ENCODE peak calls at places on chromosome 11, in four cellular contexts. U, Z, L and J are unnamed samples.

GRCh38 chr11:74749127-74749964 is 697 bp downstream of the RNF169 start:
- DNase-seq in U (peak), L (peak), Z (peak), J (no peak)

GRCh38 chr11:37364246-37364839 is 766.3 kb upstream of the RAG2 start:
- DNase-seq in Z (no peak), L (no peak), U (no peak), J (no peak)

GRCh38 chr11:34492806-34493414 is 20.7 kb downstream of the ELF5 start:
- DNase-seq in Z (peak), U (peak), L (peak), J (no peak)

GRCh38 chr11:93221539-93221938 is 23.7 kb upstream of the SLC36A4 start:
- DNase-seq in Z (no peak), L (no peak), U (no peak), J (no peak)

GRCh38 chr11:109680127-109680526 is 258.1 kb downstream of the C11orf87 start:
- DNase-seq in U (no peak), Z (no peak), L (no peak), J (no peak)

GRCh38 chr11:25566298-25567200 is 765.4 kb upstream of the ANO3 start:
- DNase-seq in L (no peak), Z (no peak), U (no peak), J (no peak)

GRCh38 chr11:1780700-1781592 is 17.2 kb upstream of the CTSD start:
- DNase-seq in L (no peak), U (no peak), Z (no peak), J (no peak)

GRCh38 chr11:69536406-69536805 is 54.9 kb downstream of the LINC01488 start:
- DNase-seq in U (no peak), L (no peak), Z (no peak), J (no peak)

GRCh38 chr11:110173775-110174644 is 80.8 kb downstream of the ZC3H12C start:
- DNase-seq in Z (peak), L (peak), U (peak), J (peak)

GRCh38 chr11:538431-539051 is 1.2 kb downstream of the LRRC56 start:
- DNase-seq in L (no peak), Z (no peak), U (no peak), J (no peak)

GRCh38 chr11:8342821-8343681 is 79.4 kb upstream of the LMO1 start:
- DNase-seq in U (no peak), Z (no peak), L (no peak), J (peak)

GRCh38 chr11:108278954-108279353 is 56.1 kb downstream of the ATM start:
- DNase-seq in L (no peak), Z (no peak), U (no peak), J (no peak)

GRCh38 chr11:5280582-5281102 is 10.9 kb upstream of the HBE1 start:
- DNase-seq in U (peak), L (peak), Z (peak), J (peak)

GRCh38 chr11:57322881-57323467 is 1.8 kb downstream of the TNKS1BP1 start:
- DNase-seq in L (no peak), U (no peak), Z (no peak), J (no peak)

GRCh38 chr11:119710417-119710816 is 18.6 kb downstream of the NECTIN1 start:
- DNase-seq in U (no peak), L (no peak), Z (no peak), J (no peak)

GRCh38 chr11:56911312-56911711 is 77.4 kb upstream of the OR5AK2 start:
- DNase-seq in Z (no peak), L (no peak), U (no peak), J (no peak)

GRCh38 chr11:12525466-12526055 is 148.2 kb downstream of the PARVA start:
- DNase-seq in L (no peak), Z (no peak), U (no peak), J (no peak)

GRCh38 chr11:118437046-118437735 is 899 bp downstream of the KMT2A start:
- DNase-seq in Z (peak), U (peak), L (peak), J (no peak)

GRCh38 chr11:35115688-35116030 is 23.3 kb upstream of the CD44 start:
- DNase-seq in Z (no peak), L (no peak), U (no peak), J (no peak)

GRCh38 chr11:105132716-105133511 is 6.7 kb downstream of the CARD18 start:
- DNase-seq in L (no peak), U (peak), Z (no peak), J (no peak)

GRCh38 chr11:94897330-94897768 is 76.0 kb downstream of the CWC15 start:
- DNase-seq in L (peak), Z (peak), U (peak), J (no peak)

GRCh38 chr11:1864831-1865665 is 12.2 kb downstream of the LSP1 start:
- DNase-seq in U (no peak), Z (no peak), L (no peak), J (no peak)

GRCh38 chr11:2211113-2211971 is 39.7 kb upstream of the TH start:
- DNase-seq in U (peak), Z (no peak), L (no peak), J (no peak)

GRCh38 chr11:69684651-69685050 is 9.5 kb upstream of the LTO1 start:
- DNase-seq in U (no peak), Z (no peak), L (no peak), J (no peak)

GRCh38 chr11:47583844-47584243 is 2.6 kb upstream of the FAM180B start:
- DNase-seq in L (no peak), U (no peak), Z (no peak), J (no peak)

GRCh38 chr11:57311109-57311936 is 13.4 kb downstream of the TNKS1BP1 start:
- DNase-seq in Z (peak), L (peak), U (peak), J (peak)

GRCh38 chr11:2929880-2930704 is 872 bp upstream of the PHLDA2 start:
- DNase-seq in L (peak), Z (peak), U (peak), J (peak)

GRCh38 chr11:82869657-82870056 is 30.6 kb downstream of the PRCP start:
- DNase-seq in Z (no peak), U (no peak), L (no peak), J (no peak)

GRCh38 chr11:48033918-48034341 is 53.6 kb downstream of the PTPRJ start:
- DNase-seq in U (no peak), L (no peak), Z (no peak), J (no peak)

GRCh38 chr11:13448876-13449275 is 14.1 kb downstream of the BTBD10 start:
- DNase-seq in U (no peak), L (peak), Z (no peak), J (no peak)

GRCh38 chr11:2204361-2205213 is 33.0 kb upstream of the TH start:
- DNase-seq in L (no peak), U (peak), Z (peak), J (no peak)

GRCh38 chr11:95450547-95451123 is 219.6 kb upstream of the SESN3 start:
- DNase-seq in U (no peak), Z (no peak), L (peak), J (no peak)

GRCh38 chr11:102757823-102758549 is 22.4 kb downstream of the MMP10 start:
- DNase-seq in L (no peak), Z (no peak), U (no peak), J (no peak)

GRCh38 chr11:61080986-61081590 is 21.2 kb upstream of the CD5 start:
- DNase-seq in U (no peak), Z (no peak), L (no peak), J (no peak)

GRCh38 chr11:10114593-10115404 is 179.2 kb downstream of the SBF2 start:
- DNase-seq in L (no peak), U (no peak), Z (no peak), J (no peak)

GRCh38 chr11:69463181-69463891 is 18.1 kb upstream of the LINC01488 start:
- DNase-seq in U (peak), L (peak), Z (no peak), J (no peak)

GRCh38 chr11:113596658-113597057 is 109.5 kb downstream of the TMPRSS5 start:
- DNase-seq in U (no peak), Z (no peak), L (no peak), J (no peak)

GRCh38 chr11:131644204-131644603 is 273.8 kb downstream of the NTM start:
- DNase-seq in Z (no peak), L (no peak), U (no peak), J (peak)

GRCh38 chr11:79018371-79018849 is 422.4 kb downstream of the TENM4 start:
- DNase-seq in L (peak), U (no peak), Z (no peak), J (no peak)

DNA sequence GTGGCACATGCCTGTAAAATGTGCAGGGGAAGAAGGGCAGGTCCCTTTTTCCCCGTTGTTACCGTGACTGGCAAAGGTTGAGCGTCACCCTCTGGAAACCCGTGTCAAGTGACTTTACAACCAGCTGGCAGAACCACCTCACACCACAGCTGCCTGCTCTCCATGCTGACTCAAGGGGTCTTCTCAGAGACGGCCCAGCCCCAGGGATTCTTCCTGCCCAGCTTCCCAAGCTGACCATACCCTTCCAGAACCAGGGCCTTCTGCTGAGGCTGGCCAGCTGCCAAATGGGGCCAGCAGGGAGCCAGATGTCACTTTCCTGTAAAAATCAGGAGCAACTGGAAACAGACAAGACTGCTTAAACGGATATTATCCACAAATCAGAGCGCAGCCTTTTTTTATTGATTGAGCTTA is 6.3 kb downstream of the PC start:
- DNase-seq in U (no peak), Z (no peak), L (no peak), J (no peak)
- TF ChIP-seq CREM in U (no peak), Z (no peak), L (no peak), J (no peak)

GRCh38 chr11:45794169-45794568 is 10.8 kb upstream of the SLC35C1 start:
- DNase-seq in Z (no peak), U (no peak), L (no peak), J (no peak)
- TF ChIP-seq CREM in Z (no peak), U (no peak), L (no peak), J (no peak)

DNA sequence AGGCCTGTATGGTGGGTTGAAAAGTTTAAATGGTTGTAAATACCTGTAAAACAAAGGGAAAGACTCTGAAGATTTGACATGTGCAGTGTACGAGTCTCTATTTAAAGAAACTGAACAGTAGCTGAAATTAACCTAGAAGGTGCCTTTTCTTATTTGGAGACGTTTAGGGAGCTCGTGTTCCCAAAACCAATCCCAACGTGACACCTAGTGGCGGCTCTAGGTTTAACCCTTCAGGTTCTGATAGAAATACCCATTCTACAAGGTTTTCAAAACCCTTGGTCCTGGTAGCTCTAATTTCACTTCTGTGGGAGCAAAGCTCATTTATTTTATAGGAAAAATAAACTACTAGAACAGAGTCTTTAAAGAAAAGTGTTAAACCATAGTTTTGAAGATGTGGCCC is 258.3 kb downstream of the LRRC4C start:
- DNase-seq in L (peak), Z (peak), U (peak), J (no peak)
- TF ChIP-seq CREM in L (no peak), Z (no peak), U (no peak), J (no peak)

GRCh38 chr11:62298975-62299374 is at the start of gene SCGB1D4:
- DNase-seq in Z (no peak), L (no peak), U (no peak), J (no peak)
- TF ChIP-seq CREM in Z (no peak), L (no peak), U (no peak), J (no peak)

DNA sequence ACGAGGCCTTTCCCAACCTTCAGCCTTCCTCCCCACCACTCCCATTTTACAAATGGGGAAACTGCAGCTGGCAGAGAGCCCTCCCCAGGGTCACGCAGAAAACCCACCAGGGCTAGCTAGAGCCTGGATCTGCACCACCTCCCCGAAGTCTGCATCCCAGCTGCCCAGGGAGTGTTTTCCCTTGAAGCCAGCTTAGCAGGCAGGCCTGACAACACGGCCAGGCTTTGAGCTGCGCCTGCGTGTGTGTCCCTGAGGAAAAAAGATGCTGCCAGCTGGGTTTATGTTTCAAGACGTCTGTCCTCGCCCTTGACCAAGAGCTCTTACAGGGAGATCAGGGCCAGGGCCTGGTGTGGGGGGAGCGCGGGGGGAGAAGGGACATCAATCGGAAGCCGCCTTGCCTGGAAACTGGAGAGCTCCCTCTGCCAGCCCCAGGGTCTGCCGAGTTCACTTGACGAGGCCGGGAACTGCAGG is 20.3 kb downstream of the WNT11 start:
- DNase-seq in U (no peak), L (no peak), Z (no peak), J (no peak)
- TF ChIP-seq CREM in U (no peak), L (no peak), Z (no peak), J (no peak)

GRCh38 chr11:22479133-22479690 is 141.0 kb downstream of the SLC17A6 start:
- DNase-seq in U (no peak), Z (no peak), L (no peak), J (no peak)

GRCh38 chr11:22476589-22476988 is 138.4 kb downstream of the SLC17A6 start:
- DNase-seq in L (no peak), Z (no peak), U (no peak), J (no peak)

GRCh38 chr11:22479986-22480740 is 142.0 kb downstream of the SLC17A6 start:
- DNase-seq in L (no peak), Z (no peak), U (no peak), J (no peak)

GRCh38 chr11:22477312-22477711 is 139.1 kb downstream of the SLC17A6 start:
- DNase-seq in Z (no peak), U (no peak), L (no peak), J (no peak)

GRCh38 chr11:22478169-22478568 is 140.0 kb downstream of the SLC17A6 start:
- DNase-seq in L (no peak), Z (no peak), U (no peak), J (no peak)
- TF ChIP-seq CREM in L (no peak), Z (no peak), U (no peak), J (no peak)

GRCh38 chr11:62536301-62536957 is 10.2 kb downstream of the AHNAK start:
- DNase-seq in Z (no peak), U (no peak), L (no peak), J (no peak)

GRCh38 chr11:62540804-62541671 is 5.6 kb downstream of the AHNAK start:
- DNase-seq in Z (no peak), L (no peak), U (no peak), J (peak)

GRCh38 chr11:62542111-62542745 is 4.4 kb downstream of the AHNAK start:
- DNase-seq in Z (peak), U (no peak), L (no peak), J (no peak)

GRCh38 chr11:62538470-62539237 is 8.0 kb downstream of the AHNAK start:
- DNase-seq in Z (no peak), L (no peak), U (no peak), J (no peak)

DNA sequence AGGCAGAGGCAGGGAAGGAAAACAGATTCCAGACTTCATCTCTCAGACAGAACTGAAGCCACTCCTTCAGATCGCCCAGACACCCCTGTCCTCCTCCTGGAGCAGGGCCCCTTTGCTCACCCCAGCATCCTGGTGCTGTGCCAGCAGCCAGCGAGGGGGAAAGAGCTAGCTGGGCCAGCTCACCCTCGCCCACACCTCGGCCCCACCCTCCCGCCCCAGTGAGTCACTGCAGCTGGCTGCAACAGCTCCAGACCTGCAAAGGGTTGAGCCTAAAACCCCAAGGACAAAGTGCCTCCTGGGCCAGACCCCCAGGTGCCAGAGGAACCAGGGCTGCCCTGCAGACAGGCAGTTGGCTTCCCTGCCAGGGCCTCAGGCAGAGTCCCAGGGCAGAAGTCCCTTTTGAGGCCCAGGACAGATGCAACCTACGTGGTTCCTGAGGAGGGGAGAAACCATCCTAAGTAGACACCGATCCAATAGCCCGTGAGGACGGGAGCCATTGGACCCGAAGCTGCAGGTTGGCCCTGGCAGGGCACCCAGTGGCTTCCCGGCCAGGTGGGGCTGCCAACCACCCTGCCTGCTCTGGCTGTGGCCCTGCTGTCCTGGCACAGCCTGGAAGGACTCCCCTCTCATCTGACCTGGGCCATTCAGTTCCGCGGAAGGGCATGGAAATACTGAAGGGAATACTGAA is 7.2 kb downstream of the AHNAK start:
- DNase-seq in Z (no peak), U (no peak), L (no peak), J (no peak)
- TF ChIP-seq CREM in Z (no peak), U (no peak), L (no peak), J (no peak)